ENCODE peak calls at places on chromosomes 13 and 19, in ten cellular contexts. One of them, this sample, is unnamed.

GRCh38 chr19:49875801-49876421 is 1.2 kb downstream of the AKT1S1 start:
- DNase-seq in MCF 10A: no peak
- DNase-seq in SJCRH30: peak
- DNase-seq in sciatic nerve: peak
- DNase-seq in frontal cortex: no peak
- DNase-seq in NCI-H1930: peak
- DNase-seq in PC-3: peak
- DNase-seq in hypothalamus: no peak
- DNase-seq in heart right ventricle: peak
- DNase-seq in NCI-H2107: no peak
- DNase-seq in this sample: peak

GRCh38 chr19:56133858-56134654 is 7.0 kb upstream of the ZNF444 start:
- DNase-seq in MCF 10A: peak
- DNase-seq in SJCRH30: no peak
- DNase-seq in sciatic nerve: no peak
- DNase-seq in frontal cortex: no peak
- DNase-seq in NCI-H1930: no peak
- DNase-seq in PC-3: peak
- DNase-seq in hypothalamus: no peak
- DNase-seq in heart right ventricle: no peak
- DNase-seq in NCI-H2107: no peak
- DNase-seq in this sample: peak

GRCh38 chr13:42218576-42218975 is 53.4 kb upstream of the AKAP11 start:
- DNase-seq in MCF 10A: peak
- DNase-seq in SJCRH30: no peak
- DNase-seq in sciatic nerve: no peak
- DNase-seq in frontal cortex: no peak
- DNase-seq in NCI-H1930: no peak
- DNase-seq in PC-3: no peak
- DNase-seq in hypothalamus: no peak
- DNase-seq in heart right ventricle: no peak
- DNase-seq in NCI-H2107: no peak
- DNase-seq in this sample: no peak

GRCh38 chr19:40284501-40285352 is at the start of gene AKT2:
- DNase-seq in MCF 10A: no peak
- DNase-seq in SJCRH30: peak
- DNase-seq in sciatic nerve: peak
- DNase-seq in frontal cortex: peak
- DNase-seq in NCI-H1930: peak
- DNase-seq in PC-3: no peak
- DNase-seq in hypothalamus: no peak
- DNase-seq in heart right ventricle: peak
- DNase-seq in NCI-H2107: no peak
- DNase-seq in this sample: peak

GRCh38 chr13:21534760-21535159 is 69.2 kb downstream of the MICU2 start:
- DNase-seq in MCF 10A: no peak
- DNase-seq in SJCRH30: no peak
- DNase-seq in sciatic nerve: no peak
- DNase-seq in frontal cortex: no peak
- DNase-seq in NCI-H1930: no peak
- DNase-seq in PC-3: no peak
- DNase-seq in hypothalamus: no peak
- DNase-seq in heart right ventricle: no peak
- DNase-seq in NCI-H2107: no peak
- DNase-seq in this sample: no peak

GRCh38 chr19:45423589-45424190 is at the start of gene ERCC1:
- DNase-seq in MCF 10A: peak
- DNase-seq in SJCRH30: peak
- DNase-seq in sciatic nerve: no peak
- DNase-seq in frontal cortex: peak
- DNase-seq in NCI-H1930: peak
- DNase-seq in PC-3: peak
- DNase-seq in hypothalamus: peak
- DNase-seq in heart right ventricle: peak
- DNase-seq in NCI-H2107: peak
- DNase-seq in this sample: peak

GRCh38 chr13:47019977-47020376 is 123.1 kb upstream of the HTR2A start:
- DNase-seq in MCF 10A: no peak
- DNase-seq in SJCRH30: no peak
- DNase-seq in sciatic nerve: no peak
- DNase-seq in frontal cortex: no peak
- DNase-seq in NCI-H1930: no peak
- DNase-seq in PC-3: peak
- DNase-seq in hypothalamus: no peak
- DNase-seq in heart right ventricle: no peak
- DNase-seq in NCI-H2107: no peak
- DNase-seq in this sample: no peak

GRCh38 chr19:35545855-35546381 is 492 bp downstream of the TMEM147 start:
- DNase-seq in MCF 10A: peak
- DNase-seq in SJCRH30: peak
- DNase-seq in sciatic nerve: peak
- DNase-seq in frontal cortex: peak
- DNase-seq in NCI-H1930: no peak
- DNase-seq in PC-3: peak
- DNase-seq in hypothalamus: no peak
- DNase-seq in heart right ventricle: peak
- DNase-seq in NCI-H2107: no peak
- DNase-seq in this sample: peak

GRCh38 chr13:97342136-97342535 is 91.8 kb upstream of the RAP2A start:
- DNase-seq in MCF 10A: no peak
- DNase-seq in SJCRH30: no peak
- DNase-seq in sciatic nerve: no peak
- DNase-seq in frontal cortex: no peak
- DNase-seq in NCI-H1930: no peak
- DNase-seq in PC-3: no peak
- DNase-seq in hypothalamus: no peak
- DNase-seq in heart right ventricle: no peak
- DNase-seq in NCI-H2107: no peak
- DNase-seq in this sample: no peak

GRCh38 chr19:18049390-18049789 is 37.3 kb downstream of the IL12RB1 start:
- DNase-seq in MCF 10A: no peak
- DNase-seq in SJCRH30: no peak
- DNase-seq in sciatic nerve: peak
- DNase-seq in frontal cortex: peak
- DNase-seq in NCI-H1930: no peak
- DNase-seq in PC-3: no peak
- DNase-seq in hypothalamus: peak
- DNase-seq in heart right ventricle: peak
- DNase-seq in NCI-H2107: no peak
- DNase-seq in this sample: peak

GRCh38 chr19:10604460-10604980 is 17.4 kb upstream of the AP1M2 start:
- DNase-seq in MCF 10A: no peak
- DNase-seq in SJCRH30: no peak
- DNase-seq in sciatic nerve: no peak
- DNase-seq in frontal cortex: no peak
- DNase-seq in NCI-H1930: no peak
- DNase-seq in PC-3: peak
- DNase-seq in hypothalamus: no peak
- DNase-seq in heart right ventricle: peak
- DNase-seq in NCI-H2107: no peak
- DNase-seq in this sample: no peak

GRCh38 chr19:47729799-47730520 is 15.4 kb upstream of the NOP53 start:
- DNase-seq in MCF 10A: peak
- DNase-seq in SJCRH30: peak
- DNase-seq in sciatic nerve: no peak
- DNase-seq in frontal cortex: no peak
- DNase-seq in NCI-H1930: peak
- DNase-seq in PC-3: peak
- DNase-seq in hypothalamus: no peak
- DNase-seq in heart right ventricle: peak
- DNase-seq in NCI-H2107: no peak
- DNase-seq in this sample: peak

GRCh38 chr19:283395-283794 is 7.8 kb downstream of the PLPP2 start:
- DNase-seq in MCF 10A: no peak
- DNase-seq in SJCRH30: no peak
- DNase-seq in sciatic nerve: no peak
- DNase-seq in frontal cortex: no peak
- DNase-seq in NCI-H1930: no peak
- DNase-seq in PC-3: no peak
- DNase-seq in hypothalamus: no peak
- DNase-seq in heart right ventricle: no peak
- DNase-seq in NCI-H2107: no peak
- DNase-seq in this sample: peak

GRCh38 chr19:17259118-17259780 is 5.3 kb downstream of the USHBP1 start:
- DNase-seq in MCF 10A: no peak
- DNase-seq in SJCRH30: peak
- DNase-seq in sciatic nerve: no peak
- DNase-seq in frontal cortex: no peak
- DNase-seq in NCI-H1930: no peak
- DNase-seq in PC-3: no peak
- DNase-seq in hypothalamus: no peak
- DNase-seq in heart right ventricle: no peak
- DNase-seq in NCI-H2107: no peak
- DNase-seq in this sample: peak

GRCh38 chr13:98780972-98781869 is 28.7 kb upstream of the SLC15A1 start:
- DNase-seq in MCF 10A: no peak
- DNase-seq in SJCRH30: no peak
- DNase-seq in sciatic nerve: no peak
- DNase-seq in frontal cortex: no peak
- DNase-seq in NCI-H1930: no peak
- DNase-seq in PC-3: no peak
- DNase-seq in hypothalamus: no peak
- DNase-seq in heart right ventricle: no peak
- DNase-seq in NCI-H2107: no peak
- DNase-seq in this sample: peak

GRCh38 chr13:45718992-45719391 is 16.9 kb downstream of the CBY2 start:
- DNase-seq in MCF 10A: no peak
- DNase-seq in SJCRH30: no peak
- DNase-seq in sciatic nerve: no peak
- DNase-seq in frontal cortex: no peak
- DNase-seq in NCI-H1930: no peak
- DNase-seq in PC-3: peak
- DNase-seq in hypothalamus: no peak
- DNase-seq in heart right ventricle: no peak
- DNase-seq in NCI-H2107: no peak
- DNase-seq in this sample: peak

GRCh38 chr19:52270266-52270885 is 989 bp downstream of the ZNF766 start:
- DNase-seq in MCF 10A: no peak
- DNase-seq in SJCRH30: peak
- DNase-seq in sciatic nerve: no peak
- DNase-seq in frontal cortex: peak
- DNase-seq in NCI-H1930: no peak
- DNase-seq in PC-3: no peak
- DNase-seq in hypothalamus: no peak
- DNase-seq in heart right ventricle: no peak
- DNase-seq in NCI-H2107: no peak
- DNase-seq in this sample: peak

GRCh38 chr19:5125376-5125775 is 156.5 kb downstream of the KDM4B start:
- DNase-seq in MCF 10A: no peak
- DNase-seq in SJCRH30: no peak
- DNase-seq in sciatic nerve: no peak
- DNase-seq in frontal cortex: no peak
- DNase-seq in NCI-H1930: no peak
- DNase-seq in PC-3: no peak
- DNase-seq in hypothalamus: no peak
- DNase-seq in heart right ventricle: no peak
- DNase-seq in NCI-H2107: no peak
- DNase-seq in this sample: no peak

GRCh38 chr19:956747-957451 is 27.2 kb upstream of the WDR18 start:
- DNase-seq in MCF 10A: no peak
- DNase-seq in SJCRH30: no peak
- DNase-seq in sciatic nerve: no peak
- DNase-seq in frontal cortex: no peak
- DNase-seq in NCI-H1930: no peak
- DNase-seq in PC-3: no peak
- DNase-seq in hypothalamus: no peak
- DNase-seq in heart right ventricle: no peak
- DNase-seq in NCI-H2107: no peak
- DNase-seq in this sample: peak

GRCh38 chr13:92843549-92843948 is 383.1 kb upstream of the GPC6 start:
- DNase-seq in MCF 10A: peak
- DNase-seq in SJCRH30: peak
- DNase-seq in sciatic nerve: no peak
- DNase-seq in frontal cortex: no peak
- DNase-seq in NCI-H1930: no peak
- DNase-seq in PC-3: peak
- DNase-seq in hypothalamus: no peak
- DNase-seq in heart right ventricle: no peak
- DNase-seq in NCI-H2107: peak
- DNase-seq in this sample: no peak

GRCh38 chr13:111623743-111624505 is 303.5 kb downstream of the TEX29 start:
- DNase-seq in MCF 10A: no peak
- DNase-seq in SJCRH30: no peak
- DNase-seq in sciatic nerve: no peak
- DNase-seq in frontal cortex: no peak
- DNase-seq in NCI-H1930: no peak
- DNase-seq in PC-3: no peak
- DNase-seq in hypothalamus: no peak
- DNase-seq in heart right ventricle: no peak
- DNase-seq in NCI-H2107: no peak
- DNase-seq in this sample: no peak

GRCh38 chr13:28819748-28820098 is 416 bp upstream of the MTUS2 start:
- DNase-seq in MCF 10A: no peak
- DNase-seq in SJCRH30: peak
- DNase-seq in sciatic nerve: no peak
- DNase-seq in frontal cortex: peak
- DNase-seq in NCI-H1930: peak
- DNase-seq in PC-3: peak
- DNase-seq in hypothalamus: no peak
- DNase-seq in heart right ventricle: peak
- DNase-seq in NCI-H2107: no peak
- DNase-seq in this sample: peak

GRCh38 chr19:21269813-21270212 is 59.4 kb downstream of the ZNF708 start:
- DNase-seq in MCF 10A: no peak
- DNase-seq in SJCRH30: no peak
- DNase-seq in sciatic nerve: no peak
- DNase-seq in frontal cortex: no peak
- DNase-seq in NCI-H1930: no peak
- DNase-seq in PC-3: no peak
- DNase-seq in hypothalamus: no peak
- DNase-seq in heart right ventricle: no peak
- DNase-seq in NCI-H2107: no peak
- DNase-seq in this sample: peak

GRCh38 chr19:17376935-17377600 is at the start of gene PLVAP:
- DNase-seq in MCF 10A: no peak
- DNase-seq in SJCRH30: no peak
- DNase-seq in sciatic nerve: no peak
- DNase-seq in frontal cortex: no peak
- DNase-seq in NCI-H1930: no peak
- DNase-seq in PC-3: no peak
- DNase-seq in hypothalamus: no peak
- DNase-seq in heart right ventricle: peak
- DNase-seq in NCI-H2107: no peak
- DNase-seq in this sample: peak

GRCh38 chr19:10655457-10656312 is 1.5 kb downstream of the ILF3 start:
- DNase-seq in MCF 10A: peak
- DNase-seq in SJCRH30: peak
- DNase-seq in sciatic nerve: no peak
- DNase-seq in frontal cortex: no peak
- DNase-seq in NCI-H1930: no peak
- DNase-seq in PC-3: peak
- DNase-seq in hypothalamus: no peak
- DNase-seq in heart right ventricle: no peak
- DNase-seq in NCI-H2107: no peak
- DNase-seq in this sample: no peak

GRCh38 chr13:55199132-55199531 is 1941.6 kb upstream of the PRR20A start:
- DNase-seq in MCF 10A: peak
- DNase-seq in SJCRH30: peak
- DNase-seq in sciatic nerve: no peak
- DNase-seq in frontal cortex: no peak
- DNase-seq in NCI-H1930: no peak
- DNase-seq in PC-3: peak
- DNase-seq in hypothalamus: no peak
- DNase-seq in heart right ventricle: no peak
- DNase-seq in NCI-H2107: no peak
- DNase-seq in this sample: no peak

GRCh38 chr13:77375554-77375953 is 48.7 kb upstream of the MYCBP2 start:
- DNase-seq in MCF 10A: no peak
- DNase-seq in SJCRH30: no peak
- DNase-seq in sciatic nerve: no peak
- DNase-seq in frontal cortex: no peak
- DNase-seq in NCI-H1930: no peak
- DNase-seq in PC-3: no peak
- DNase-seq in hypothalamus: no peak
- DNase-seq in heart right ventricle: no peak
- DNase-seq in NCI-H2107: no peak
- DNase-seq in this sample: peak

GRCh38 chr19:15008308-15008707 is 28.6 kb upstream of the SLC1A6 start:
- DNase-seq in MCF 10A: no peak
- DNase-seq in SJCRH30: no peak
- DNase-seq in sciatic nerve: no peak
- DNase-seq in frontal cortex: no peak
- DNase-seq in NCI-H1930: no peak
- DNase-seq in PC-3: no peak
- DNase-seq in hypothalamus: no peak
- DNase-seq in heart right ventricle: no peak
- DNase-seq in NCI-H2107: no peak
- DNase-seq in this sample: no peak